ENCODE peak calls at places on chromosomes 1 and 21, in five cellular contexts. S is cardiac muscle cell; B is head of caudate nucleus; L is posterior cingulate gyrus; H is effector memory CD8-positive, alpha-beta T cell. I is an unnamed sample.

GRCh38 chr1:201528631-201529260 is 10.2 kb upstream of the NAV1 start:
- DNase-seq in S (no peak), H (no peak), L (no peak), B (no peak), I (no peak)

GRCh38 chr21:32977216-32977615 is 48.5 kb upstream of the OLIG2 start:
- DNase-seq in S (no peak), B (peak; percentile 53), L (peak; percentile 35), H (no peak), I (peak; percentile 77)

GRCh38 chr1:60911980-60912692 is 170.2 kb upstream of the NFIA start:
- DNase-seq in B (no peak), H (no peak), S (no peak), L (no peak), I (peak; percentile 59)

GRCh38 chr1:88311907-88312306 is 372.2 kb upstream of the PKN2 start:
- DNase-seq in L (no peak), H (no peak), B (no peak), S (no peak), I (no peak)

GRCh38 chr1:208048904-208049303 is 138.0 kb upstream of the CD34 start:
- DNase-seq in L (no peak), H (no peak), S (no peak), B (no peak), I (peak; percentile 39)

GRCh38 chr1:230937370-230937769 is 41.3 kb downstream of the TTC13 start:
- DNase-seq in B (no peak), S (peak; percentile 19), H (no peak), L (no peak), I (no peak)

GRCh38 chr1:101264699-101265098 is 27.9 kb downstream of the S1PR1 start:
- DNase-seq in B (no peak), L (no peak), H (no peak), S (peak; percentile 20), I (no peak)

GRCh38 chr1:193260056-193260750 is 73.8 kb upstream of the B3GALT2 start:
- DNase-seq in S (no peak), L (no peak), B (no peak), H (no peak), I (no peak)